ENCODE peak calls at places on chromosomes 6 and 20, in four cellular contexts. X, P, C and J are unnamed samples.

GRCh38 chr20:59948828-59949720 is 8.9 kb downstream of the FAM217B start:
- DNase-seq in X (peak; percentile 21), P (no peak), C (no peak), J (no peak)

GRCh38 chr6:111838749-111839484 is 34.3 kb downstream of the FYN start:
- DNase-seq in X (peak; percentile 50), P (no peak), C (no peak), J (no peak)

GRCh38 chr6:100184473-100184872 is 190.4 kb upstream of the MCHR2 start:
- DNase-seq in X (no peak), P (no peak), C (no peak), J (no peak)

GRCh38 chr6:31125586-31126363 is 5.5 kb upstream of the CDSN start:
- DNase-seq in X (no peak), P (no peak), C (no peak), J (no peak)

GRCh38 chr6:138231399-138231886 is 13.2 kb upstream of the PBOV1 start:
- DNase-seq in X (no peak), P (no peak), C (no peak), J (no peak)

GRCh38 chr6:10883312-10884244 is 1.7 kb upstream of the GCM2 start:
- DNase-seq in X (no peak), P (no peak), C (no peak), J (no peak)

GRCh38 chr6:68729377-68729903 is 94.4 kb downstream of the ADGRB3 start:
- DNase-seq in X (no peak), P (no peak), C (no peak), J (no peak)

GRCh38 chr20:49838546-49838945 is 25.9 kb downstream of the SLC9A8 start:
- DNase-seq in X (no peak), P (no peak), C (no peak), J (no peak)

GRCh38 chr20:1005452-1006027 is 3.4 kb upstream of the RSPO4 start:
- DNase-seq in X (no peak), P (no peak), C (peak; percentile 72), J (peak; percentile 43)

GRCh38 chr6:16413399-16413798 is 175.0 kb downstream of the GMPR start:
- DNase-seq in X (no peak), P (no peak), C (no peak), J (no peak)

GRCh38 chr6:163152701-163153100 is 261.8 kb upstream of the QKI start:
- DNase-seq in X (no peak), P (no peak), C (no peak), J (no peak)

GRCh38 chr6:87082160-87082721 is 12.7 kb downstream of the CGA start:
- DNase-seq in X (no peak), P (no peak), C (no peak), J (no peak)

GRCh38 chr20:17226410-17227198 is at the start of gene PCSK2:
- DNase-seq in X (peak; percentile 89), P (no peak), C (no peak), J (peak; percentile 83)

GRCh38 chr20:48622421-48622820 is 205.4 kb downstream of the PREX1 start:
- DNase-seq in X (no peak), P (no peak), C (no peak), J (no peak)

GRCh38 chr6:82270791-82271392 is 23.3 kb upstream of the IBTK start:
- DNase-seq in X (no peak), P (no peak), C (no peak), J (no peak)

GRCh38 chr6:78243519-78243918 is 590.7 kb downstream of the MEI4 start:
- DNase-seq in X (peak; percentile 58), P (no peak), C (no peak), J (no peak)

GRCh38 chr6:40807484-40807883 is 220.3 kb upstream of the LRFN2 start:
- DNase-seq in X (no peak), P (no peak), C (peak; percentile 53), J (no peak)

GRCh38 chr6:28225056-28225834 is at the start of gene ZSCAN9:
- DNase-seq in X (peak; percentile 82), P (no peak), C (peak; percentile 95), J (peak; percentile 86)

GRCh38 chr6:100803264-100803663 is 77.9 kb downstream of the ASCC3 start:
- DNase-seq in X (no peak), P (no peak), C (no peak), J (no peak)

GRCh38 chr20:38680492-38681118 is 43.7 kb upstream of the SLC32A1 start:
- DNase-seq in X (no peak), P (no peak), C (peak; percentile 13), J (no peak)

GRCh38 chr6:109961666-109962065 is 16.4 kb upstream of the GPR6 start:
- DNase-seq in X (no peak), P (no peak), C (no peak), J (no peak)

GRCh38 chr6:39765508-39766065 is 26.6 kb upstream of the DAAM2 start:
- DNase-seq in X (no peak), P (no peak), C (no peak), J (no peak)

GRCh38 chr20:57582432-57583288 is 21.8 kb downstream of the PCK1 start:
- DNase-seq in X (peak; percentile 46), P (no peak), C (no peak), J (peak; percentile 56)

GRCh38 chr6:73362869-73363536 is 545 bp downstream of the KHDC3L start:
- DNase-seq in X (no peak), P (no peak), C (no peak), J (no peak)

GRCh38 chr6:150275489-150275888 is 93.3 kb upstream of the IYD start:
- DNase-seq in X (no peak), P (no peak), C (no peak), J (no peak)

GRCh38 chr20:47343007-47343472 is 13.5 kb downstream of the ZMYND8 start:
- DNase-seq in X (no peak), P (no peak), C (no peak), J (no peak)

GRCh38 chr6:168371989-168372711 is 52.6 kb upstream of the DACT2 start:
- DNase-seq in X (no peak), P (no peak), C (peak; percentile 80), J (no peak)

GRCh38 chr6:37078814-37079213 is 73.4 kb downstream of the FGD2 start:
- DNase-seq in X (no peak), P (no peak), C (no peak), J (no peak)

GRCh38 chr6:40988634-40989033 is 50.4 kb downstream of the UNC5CL start:
- DNase-seq in X (no peak), P (no peak), C (no peak), J (no peak)

GRCh38 chr6:159125977-159126376 is 43.2 kb upstream of the FNDC1 start:
- DNase-seq in X (no peak), P (no peak), C (peak; percentile 86), J (peak; percentile 64)

GRCh38 chr6:166206510-166207389 is 39.1 kb upstream of the TBXT start:
- DNase-seq in X (peak; percentile 66), P (no peak), C (no peak), J (no peak)

GRCh38 chr20:16417001-16417400 is 156.2 kb downstream of the KIF16B start:
- DNase-seq in X (no peak), P (no peak), C (no peak), J (no peak)

GRCh38 chr6:168713013-168713412 is 272.0 kb downstream of the SMOC2 start:
- DNase-seq in X (no peak), P (no peak), C (no peak), J (no peak)

GRCh38 chr6:110357696-110358535 is at the start of gene METTL24:
- DNase-seq in X (peak; percentile 33), P (no peak), C (peak; percentile 87), J (peak; percentile 62)

DNA sequence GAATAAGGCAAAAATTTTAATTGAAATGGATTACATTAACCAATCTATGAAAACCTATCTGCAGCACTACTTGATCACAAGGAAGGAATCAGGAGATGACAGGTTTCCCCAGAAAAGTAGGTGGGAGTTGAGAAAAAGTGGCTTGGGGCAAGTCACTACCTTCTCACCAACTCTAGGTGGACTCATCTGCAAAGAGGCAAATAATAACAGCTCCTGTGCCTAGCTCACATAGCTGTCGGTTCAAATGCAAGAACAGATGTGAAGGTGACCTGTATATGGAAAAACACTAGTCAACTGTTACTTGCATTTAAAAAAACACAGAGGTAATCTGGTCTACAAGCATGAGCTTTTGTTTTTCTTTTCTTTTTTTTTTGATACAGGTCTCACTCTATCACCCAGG is 67.2 kb downstream of the POPDC3 start:
- DNase-seq in X (no peak), P (no peak), C (no peak), J (no peak)
- TF ChIP-seq CTCF in X (peak; percentile 15), P (no peak), C (no peak), J (no peak)

GRCh38 chr6:108260126-108260808 is 573 bp downstream of the SNX3 start:
- DNase-seq in X (peak; percentile 38), P (no peak), C (peak; percentile 89), J (no peak)

GRCh38 chr6:108263371-108263770 is 2.5 kb upstream of the SNX3 start:
- DNase-seq in X (no peak), P (no peak), C (no peak), J (no peak)

DNA sequence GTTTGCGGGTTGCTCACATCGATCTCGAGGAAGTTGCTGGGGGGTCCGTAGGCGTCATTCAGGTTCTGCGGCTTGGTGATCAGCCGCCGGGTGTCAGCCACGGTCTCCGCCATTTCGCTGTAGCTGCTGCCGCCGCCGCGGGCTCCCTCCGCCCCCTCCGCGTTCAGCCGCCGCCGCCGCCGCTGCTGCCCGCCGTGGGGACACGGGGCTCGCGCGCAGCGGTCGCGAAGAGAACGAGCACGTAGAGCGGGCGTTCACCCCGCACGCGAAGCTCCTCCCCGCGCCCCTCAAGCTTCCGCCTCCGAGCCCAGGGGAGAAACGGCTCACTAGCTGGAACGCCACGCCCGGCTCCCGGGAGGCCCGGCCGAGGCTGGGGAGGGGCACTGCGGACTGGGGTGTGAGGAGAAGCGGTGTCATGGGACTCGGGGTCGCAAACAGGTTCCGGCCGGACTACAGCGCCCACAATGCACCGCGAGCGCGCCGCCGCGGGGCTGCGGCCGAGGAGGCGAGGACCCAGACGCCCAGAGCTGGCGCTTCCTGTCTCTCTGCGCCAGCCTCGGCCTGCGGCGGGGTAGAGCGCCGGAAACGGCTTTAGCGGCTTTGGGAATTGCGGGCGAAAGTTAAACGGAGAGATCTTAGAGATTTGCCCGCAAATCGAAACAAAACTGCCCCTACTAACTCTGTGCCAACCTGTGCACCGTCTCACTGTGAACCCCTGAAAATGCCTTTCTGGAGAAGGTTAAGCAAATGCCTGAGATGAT is at the start of gene SNX3:
- DNase-seq in X (peak; percentile 97), P (peak; percentile 85), C (peak; percentile 99), J (peak; percentile 95)
- TF ChIP-seq CTCF in X (no peak), P (no peak), C (no peak), J (no peak)

GRCh38 chr6:157162756-157163433 is 160.4 kb downstream of the TMEM242 start:
- DNase-seq in X (no peak), P (no peak), C (no peak), J (peak; percentile 50)
- TF ChIP-seq CTCF in X (no peak), P (no peak), C (no peak), J (no peak)

GRCh38 chr6:33205172-33206026 is 944 bp downstream of the HSD17B8 start:
- DNase-seq in X (no peak), P (no peak), C (peak; percentile 28), J (no peak)
- TF ChIP-seq CTCF in X (peak; percentile 19), P (no peak), C (no peak), J (no peak)

DNA sequence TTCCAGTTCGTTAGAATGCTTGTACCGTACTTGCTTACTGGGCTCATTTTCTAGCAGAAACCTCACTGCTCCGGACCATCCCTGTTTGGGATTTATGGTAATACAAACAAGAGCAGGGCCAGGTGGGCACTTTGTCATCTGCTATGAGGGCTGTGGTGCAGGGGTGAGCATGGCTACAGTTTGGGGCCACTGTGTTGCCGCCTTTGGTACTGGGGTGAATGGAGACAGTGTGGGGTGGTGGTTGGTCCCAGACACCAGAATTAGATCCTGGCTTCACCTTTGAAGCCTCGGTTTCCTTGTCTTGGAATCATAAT is 95.0 kb downstream of the TOX2 start:
- DNase-seq in X (no peak), P (no peak), C (peak; percentile 42), J (no peak)
- TF ChIP-seq CTCF in X (no peak), P (no peak), C (no peak), J (no peak)